ENCODE peak calls at places on chromosomes 12 and 14, in eight cellular contexts. One of them, this sample, is unnamed.
A peak's percentile ranks its signal among the peaks of the same experiment; 100 is the strongest.

GRCh38 chr14:34722723-34723545 is 8.5 kb upstream of the CFL2 start:
- DNase-seq in brain microvascular endothelial cell: peak; percentile 52
- DNase-seq in ovary: peak; percentile 43
- DNase-seq in HFF-Myc: peak; percentile 62
- DNase-seq in retinal pigment epithelial cell: no peak
- DNase-seq in ascending aorta: no peak
- DNase-seq in cardiac muscle cell: peak; percentile 52
- DNase-seq in sigmoid colon: peak; percentile 67
- DNase-seq in this sample: peak; percentile 79

GRCh38 chr12:33044447-33044846 is 147.9 kb upstream of the PKP2 start:
- DNase-seq in brain microvascular endothelial cell: no peak
- DNase-seq in ovary: no peak
- DNase-seq in HFF-Myc: no peak
- DNase-seq in retinal pigment epithelial cell: no peak
- DNase-seq in ascending aorta: no peak
- DNase-seq in cardiac muscle cell: no peak
- DNase-seq in sigmoid colon: no peak
- DNase-seq in this sample: no peak

GRCh38 chr12:57031228-57031670 is 14.9 kb upstream of the TAC3 start:
- DNase-seq in brain microvascular endothelial cell: no peak
- DNase-seq in ovary: no peak
- DNase-seq in HFF-Myc: no peak
- DNase-seq in retinal pigment epithelial cell: no peak
- DNase-seq in ascending aorta: no peak
- DNase-seq in cardiac muscle cell: peak; percentile 13
- DNase-seq in sigmoid colon: peak; percentile 14
- DNase-seq in this sample: no peak

GRCh38 chr12:48629541-48629940 is 52.5 kb downstream of the KANSL2 start:
- DNase-seq in brain microvascular endothelial cell: no peak
- DNase-seq in ovary: no peak
- DNase-seq in HFF-Myc: no peak
- DNase-seq in retinal pigment epithelial cell: no peak
- DNase-seq in ascending aorta: no peak
- DNase-seq in cardiac muscle cell: no peak
- DNase-seq in sigmoid colon: no peak
- DNase-seq in this sample: peak; percentile 15

GRCh38 chr14:73770977-73771847 is 57.0 kb upstream of the PNMA1 start:
- DNase-seq in brain microvascular endothelial cell: no peak
- DNase-seq in ovary: peak; percentile 36
- DNase-seq in HFF-Myc: no peak
- DNase-seq in retinal pigment epithelial cell: no peak
- DNase-seq in ascending aorta: no peak
- DNase-seq in cardiac muscle cell: no peak
- DNase-seq in sigmoid colon: no peak
- DNase-seq in this sample: no peak

GRCh38 chr14:59919582-59920377 is at the start of gene LRRC9:
- DNase-seq in brain microvascular endothelial cell: no peak
- DNase-seq in ovary: peak; percentile 42
- DNase-seq in HFF-Myc: no peak
- DNase-seq in retinal pigment epithelial cell: peak; percentile 28
- DNase-seq in ascending aorta: no peak
- DNase-seq in cardiac muscle cell: peak; percentile 90
- DNase-seq in sigmoid colon: no peak
- DNase-seq in this sample: peak; percentile 55

GRCh38 chr14:102096569-102097188 is 9.8 kb upstream of the HSP90AA1 start:
- DNase-seq in brain microvascular endothelial cell: peak; percentile 70
- DNase-seq in ovary: peak; percentile 92
- DNase-seq in HFF-Myc: peak; percentile 56
- DNase-seq in retinal pigment epithelial cell: no peak
- DNase-seq in ascending aorta: no peak
- DNase-seq in cardiac muscle cell: peak; percentile 89
- DNase-seq in sigmoid colon: peak; percentile 92
- DNase-seq in this sample: peak; percentile 83

GRCh38 chr12:5745251-5745888 is 199.7 kb downstream of the ANO2 start:
- DNase-seq in brain microvascular endothelial cell: peak; percentile 56
- DNase-seq in ovary: no peak
- DNase-seq in HFF-Myc: peak; percentile 41
- DNase-seq in retinal pigment epithelial cell: peak; percentile 1
- DNase-seq in ascending aorta: no peak
- DNase-seq in cardiac muscle cell: peak; percentile 87
- DNase-seq in sigmoid colon: no peak
- DNase-seq in this sample: peak; percentile 47

GRCh38 chr12:2614341-2614740 is 180.4 kb upstream of the FKBP4 start:
- DNase-seq in brain microvascular endothelial cell: no peak
- DNase-seq in ovary: no peak
- DNase-seq in HFF-Myc: no peak
- DNase-seq in retinal pigment epithelial cell: no peak
- DNase-seq in ascending aorta: no peak
- DNase-seq in cardiac muscle cell: no peak
- DNase-seq in sigmoid colon: no peak
- DNase-seq in this sample: no peak

GRCh38 chr12:83763425-83763824 is 1076.7 kb downstream of the TMTC2 start:
- DNase-seq in brain microvascular endothelial cell: no peak
- DNase-seq in ovary: no peak
- DNase-seq in HFF-Myc: no peak
- DNase-seq in retinal pigment epithelial cell: peak; percentile 9
- DNase-seq in ascending aorta: no peak
- DNase-seq in cardiac muscle cell: peak; percentile 5
- DNase-seq in sigmoid colon: no peak
- DNase-seq in this sample: peak; percentile 31

GRCh38 chr12:42809226-42809625 is 219.7 kb upstream of the PRICKLE1 start:
- DNase-seq in brain microvascular endothelial cell: peak; percentile 27
- DNase-seq in ovary: no peak
- DNase-seq in HFF-Myc: no peak
- DNase-seq in retinal pigment epithelial cell: peak; percentile 75
- DNase-seq in ascending aorta: no peak
- DNase-seq in cardiac muscle cell: no peak
- DNase-seq in sigmoid colon: no peak
- DNase-seq in this sample: peak; percentile 65

GRCh38 chr12:77608157-77608755 is 222.4 kb upstream of the NAV3 start:
- DNase-seq in brain microvascular endothelial cell: no peak
- DNase-seq in ovary: no peak
- DNase-seq in HFF-Myc: no peak
- DNase-seq in retinal pigment epithelial cell: no peak
- DNase-seq in ascending aorta: no peak
- DNase-seq in cardiac muscle cell: no peak
- DNase-seq in sigmoid colon: no peak
- DNase-seq in this sample: no peak

GRCh38 chr14:31090872-31091764 is 64.9 kb upstream of the STRN3 start:
- DNase-seq in brain microvascular endothelial cell: peak; percentile 88
- DNase-seq in ovary: no peak
- DNase-seq in HFF-Myc: no peak
- DNase-seq in retinal pigment epithelial cell: peak; percentile 80
- DNase-seq in ascending aorta: peak; percentile 27
- DNase-seq in cardiac muscle cell: no peak
- DNase-seq in sigmoid colon: peak; percentile 72
- DNase-seq in this sample: peak; percentile 96

GRCh38 chr12:60052483-60052882 is 456.7 kb downstream of the SLC16A7 start:
- DNase-seq in brain microvascular endothelial cell: peak; percentile 82
- DNase-seq in ovary: no peak
- DNase-seq in HFF-Myc: no peak
- DNase-seq in retinal pigment epithelial cell: no peak
- DNase-seq in ascending aorta: no peak
- DNase-seq in cardiac muscle cell: no peak
- DNase-seq in sigmoid colon: no peak
- DNase-seq in this sample: peak; percentile 71

GRCh38 chr14:59631237-59631636 is 54.6 kb upstream of the CCDC175 start:
- DNase-seq in brain microvascular endothelial cell: no peak
- DNase-seq in ovary: no peak
- DNase-seq in HFF-Myc: no peak
- DNase-seq in retinal pigment epithelial cell: no peak
- DNase-seq in ascending aorta: no peak
- DNase-seq in cardiac muscle cell: no peak
- DNase-seq in sigmoid colon: no peak
- DNase-seq in this sample: peak; percentile 13

GRCh38 chr12:45122776-45123380 is 72.0 kb upstream of the DBX2 start:
- DNase-seq in brain microvascular endothelial cell: no peak
- DNase-seq in ovary: no peak
- DNase-seq in HFF-Myc: peak; percentile 36
- DNase-seq in retinal pigment epithelial cell: peak; percentile 31
- DNase-seq in ascending aorta: no peak
- DNase-seq in cardiac muscle cell: peak; percentile 26
- DNase-seq in sigmoid colon: no peak
- DNase-seq in this sample: peak; percentile 56

GRCh38 chr12:15336772-15337553 is 14.7 kb downstream of the PTPRO start:
- DNase-seq in brain microvascular endothelial cell: peak; percentile 56
- DNase-seq in ovary: no peak
- DNase-seq in HFF-Myc: peak; percentile 10
- DNase-seq in retinal pigment epithelial cell: no peak
- DNase-seq in ascending aorta: no peak
- DNase-seq in cardiac muscle cell: no peak
- DNase-seq in sigmoid colon: no peak
- DNase-seq in this sample: peak; percentile 74

GRCh38 chr12:132263061-132263360 is 66.4 kb downstream of the GALNT9 start:
- DNase-seq in brain microvascular endothelial cell: no peak
- DNase-seq in ovary: no peak
- DNase-seq in HFF-Myc: no peak
- DNase-seq in retinal pigment epithelial cell: no peak
- DNase-seq in ascending aorta: no peak
- DNase-seq in cardiac muscle cell: no peak
- DNase-seq in sigmoid colon: no peak
- DNase-seq in this sample: peak; percentile 31

GRCh38 chr12:32895688-32896437 is 714 bp downstream of the PKP2 start:
- DNase-seq in brain microvascular endothelial cell: no peak
- DNase-seq in ovary: peak; percentile 59
- DNase-seq in HFF-Myc: no peak
- DNase-seq in retinal pigment epithelial cell: no peak
- DNase-seq in ascending aorta: no peak
- DNase-seq in cardiac muscle cell: no peak
- DNase-seq in sigmoid colon: no peak
- DNase-seq in this sample: no peak

GRCh38 chr14:75548544-75548943 is 26.3 kb downstream of the BATF start:
- DNase-seq in brain microvascular endothelial cell: no peak
- DNase-seq in ovary: no peak
- DNase-seq in HFF-Myc: no peak
- DNase-seq in retinal pigment epithelial cell: no peak
- DNase-seq in ascending aorta: no peak
- DNase-seq in cardiac muscle cell: no peak
- DNase-seq in sigmoid colon: no peak
- DNase-seq in this sample: peak; percentile 92

DNA sequence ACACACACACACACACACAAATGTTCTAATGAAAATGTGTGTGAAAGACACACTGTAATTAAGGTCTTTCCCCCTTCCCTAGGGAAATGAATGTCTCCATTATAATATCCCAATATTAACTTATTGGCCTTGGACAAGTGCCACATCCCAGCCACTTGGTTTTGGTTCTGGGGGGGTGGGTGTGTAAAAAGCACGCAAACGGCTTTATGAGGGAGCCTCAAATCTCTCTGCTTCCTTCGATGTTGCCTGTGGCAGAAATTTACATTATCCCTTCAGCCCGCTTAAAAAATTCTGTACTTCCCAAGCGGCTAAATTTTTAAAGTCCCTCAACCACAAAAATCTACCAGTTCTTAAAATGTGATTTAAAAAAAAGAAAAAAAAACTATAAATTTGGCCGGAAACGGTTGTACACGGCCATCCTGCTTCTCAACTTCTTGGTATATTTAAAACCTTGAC is 432 bp downstream of the C14orf93 start:
- DNase-seq in brain microvascular endothelial cell: no peak
- DNase-seq in ovary: no peak
- DNase-seq in HFF-Myc: no peak
- DNase-seq in retinal pigment epithelial cell: no peak
- DNase-seq in ascending aorta: no peak
- DNase-seq in cardiac muscle cell: no peak
- DNase-seq in sigmoid colon: no peak
- DNase-seq in this sample: no peak
- H3K4me3 ChIP-seq in brain microvascular endothelial cell: peak overlapping the region; percentile 59
- H3K4me3 ChIP-seq in ovary: peak overlapping the region; percentile 41
- H3K4me3 ChIP-seq in HFF-Myc: peak overlapping the region; percentile 41
- H3K4me3 ChIP-seq in retinal pigment epithelial cell: peak overlapping the region; percentile 64
- H3K4me3 ChIP-seq in ascending aorta: peak overlapping the region; percentile 61
- H3K4me3 ChIP-seq in cardiac muscle cell: peak overlapping the region; percentile 36
- H3K4me3 ChIP-seq in sigmoid colon: peak overlapping the region; percentile 56
- H3K4me3 ChIP-seq in this sample: peak overlapping the region; percentile 53

DNA sequence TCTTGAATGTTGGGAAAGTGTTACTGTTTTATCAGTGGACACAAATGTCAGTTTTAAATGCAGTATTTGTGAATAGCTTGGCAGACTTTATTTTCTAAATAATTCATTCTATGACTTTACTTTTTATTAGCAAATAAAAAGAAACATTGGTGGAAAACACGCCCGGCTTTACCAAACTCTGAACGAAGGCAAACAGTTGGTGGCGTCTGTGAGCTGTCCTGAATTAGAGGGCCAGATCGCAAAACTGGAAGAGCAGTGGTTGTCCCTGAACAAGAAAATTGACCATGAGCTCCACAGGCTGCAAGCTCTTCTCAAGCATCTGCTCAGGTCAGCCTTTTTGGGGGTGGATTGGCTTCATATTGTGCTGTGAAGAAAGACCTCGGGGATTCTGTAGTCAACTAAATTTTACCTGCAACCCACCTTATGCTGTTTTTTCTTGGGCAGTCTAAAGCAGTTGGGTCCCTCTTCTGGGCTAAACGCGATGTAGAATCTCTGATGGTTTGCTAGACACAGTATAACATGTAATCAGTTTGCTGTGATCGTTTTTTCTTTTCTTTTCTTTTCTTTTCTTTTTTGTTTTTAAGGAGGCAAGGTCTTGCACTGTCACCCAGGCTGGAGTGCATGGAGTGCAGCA is 156.4 kb downstream of the ESR2 start:
- DNase-seq in brain microvascular endothelial cell: no peak
- DNase-seq in ovary: peak; percentile 58
- DNase-seq in HFF-Myc: no peak
- DNase-seq in retinal pigment epithelial cell: no peak
- DNase-seq in ascending aorta: no peak
- DNase-seq in cardiac muscle cell: peak; percentile 35
- DNase-seq in sigmoid colon: no peak
- DNase-seq in this sample: peak; percentile 53
- TF ChIP-seq CTCF in brain microvascular endothelial cell: peak; percentile 57
- TF ChIP-seq CTCF in ovary: no peak
- TF ChIP-seq CTCF in HFF-Myc: peak; percentile 19
- TF ChIP-seq CTCF in retinal pigment epithelial cell: peak; percentile 26
- TF ChIP-seq CTCF in ascending aorta: no peak
- TF ChIP-seq CTCF in cardiac muscle cell: peak; percentile 31
- TF ChIP-seq CTCF in sigmoid colon: no peak
- TF ChIP-seq CTCF in this sample: peak; percentile 65

GRCh38 chr12:946656-947055 is 2.8 kb downstream of the RAD52 start:
- DNase-seq in brain microvascular endothelial cell: peak; percentile 20
- DNase-seq in ovary: no peak
- DNase-seq in HFF-Myc: no peak
- DNase-seq in retinal pigment epithelial cell: no peak
- DNase-seq in ascending aorta: no peak
- DNase-seq in cardiac muscle cell: no peak
- DNase-seq in sigmoid colon: no peak
- DNase-seq in this sample: peak; percentile 55
- H3K4me3 ChIP-seq in brain microvascular endothelial cell: no peak overlapping the region
- H3K4me3 ChIP-seq in ovary: no peak overlapping the region
- H3K4me3 ChIP-seq in HFF-Myc: no peak overlapping the region
- H3K4me3 ChIP-seq in retinal pigment epithelial cell: no peak overlapping the region
- H3K4me3 ChIP-seq in ascending aorta: no peak overlapping the region
- H3K4me3 ChIP-seq in cardiac muscle cell: no peak overlapping the region
- H3K4me3 ChIP-seq in sigmoid colon: no peak overlapping the region
- H3K4me3 ChIP-seq in this sample: no peak overlapping the region

DNA sequence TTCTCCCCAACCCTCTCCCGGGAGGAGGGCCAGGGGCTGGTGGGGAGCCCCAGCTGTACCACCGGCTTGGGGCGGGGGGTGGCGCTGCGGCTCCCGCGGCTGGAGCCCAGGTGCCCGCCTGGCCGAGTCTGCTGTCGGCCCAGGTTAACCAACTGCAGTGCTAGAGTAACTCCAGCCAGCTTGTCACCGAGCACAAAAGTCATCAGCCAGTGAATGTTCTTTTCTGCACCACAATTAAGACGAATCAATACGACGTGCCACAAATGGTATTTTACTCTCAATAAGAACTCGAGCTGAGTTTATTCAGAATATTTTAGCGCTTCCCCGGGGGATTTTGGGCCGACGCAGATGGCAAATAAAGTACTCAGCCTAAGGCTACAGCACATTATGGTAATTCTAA is 83.3 kb downstream of the BCL11B start:
- DNase-seq in brain microvascular endothelial cell: no peak
- DNase-seq in ovary: no peak
- DNase-seq in HFF-Myc: no peak
- DNase-seq in retinal pigment epithelial cell: no peak
- DNase-seq in ascending aorta: no peak
- DNase-seq in cardiac muscle cell: peak; percentile 14
- DNase-seq in sigmoid colon: no peak
- DNase-seq in this sample: no peak
- TF ChIP-seq CTCF in brain microvascular endothelial cell: no peak
- TF ChIP-seq CTCF in ovary: no peak
- TF ChIP-seq CTCF in HFF-Myc: peak; percentile 31
- TF ChIP-seq CTCF in retinal pigment epithelial cell: no peak
- TF ChIP-seq CTCF in ascending aorta: no peak
- TF ChIP-seq CTCF in cardiac muscle cell: no peak
- TF ChIP-seq CTCF in sigmoid colon: no peak
- TF ChIP-seq CTCF in this sample: no peak

This sample was measured in choroid plexus epithelial cell.